ENCODE peak calls at places on chromosome 15, in four cellular contexts. K, H, B and Q are unnamed samples.

GRCh38 chr15:29854413-29854812 is 32.1 kb upstream of the TJP1 start:
- DNase-seq in K (no peak), H (no peak), B (no peak), Q (no peak)

GRCh38 chr15:60407406-60407805 is 9.6 kb upstream of the ANXA2 start:
- DNase-seq in K (no peak), H (no peak), B (no peak), Q (no peak)

GRCh38 chr15:101168463-101168824 is 83.4 kb downstream of the CHSY1 start:
- DNase-seq in K (no peak), H (peak), B (peak), Q (no peak)

GRCh38 chr15:69034352-69034751 is 19.9 kb downstream of the NOX5 start:
- DNase-seq in K (no peak), H (no peak), B (no peak), Q (no peak)

GRCh38 chr15:85616549-85616948 is 178.2 kb downstream of the KLHL25 start:
- DNase-seq in K (no peak), H (no peak), B (no peak), Q (no peak)

GRCh38 chr15:35936284-35936683 is 390.3 kb upstream of the DPH6 start:
- DNase-seq in K (no peak), H (no peak), B (no peak), Q (no peak)

GRCh38 chr15:63755162-63755561 is 78.6 kb downstream of the HERC1 start:
- DNase-seq in K (no peak), H (no peak), B (no peak), Q (no peak)

GRCh38 chr15:60392601-60392985 is 5.2 kb downstream of the ANXA2 start:
- DNase-seq in K (no peak), H (no peak), B (no peak), Q (no peak)

GRCh38 chr15:77855871-77856270 is 221.6 kb downstream of the TBC1D2B start:
- DNase-seq in K (no peak), H (no peak), B (no peak), Q (no peak)

GRCh38 chr15:80958818-80959495 is 30.7 kb downstream of the MESD start:
- DNase-seq in K (peak), H (no peak), B (no peak), Q (no peak)

GRCh38 chr15:89052474-89052873 is 35.8 kb upstream of the ABHD2 start:
- DNase-seq in K (no peak), H (no peak), B (no peak), Q (no peak)

GRCh38 chr15:39594056-39594763 is 13.3 kb downstream of the THBS1 start:
- DNase-seq in K (no peak), H (no peak), B (no peak), Q (no peak)

GRCh38 chr15:58535337-58535736 is 103.5 kb downstream of the LIPC start:
- DNase-seq in K (no peak), H (no peak), B (no peak), Q (no peak)

GRCh38 chr15:31403606-31404005 is 77.0 kb downstream of the KLF13 start:
- DNase-seq in K (no peak), H (no peak), B (no peak), Q (no peak)

GRCh38 chr15:63420333-63420741 is 38.7 kb upstream of the CA12 start:
- DNase-seq in K (no peak), H (no peak), B (no peak), Q (no peak)

GRCh38 chr15:23642413-23643044 is 5.1 kb downstream of the MAGEL2 start:
- DNase-seq in K (no peak), H (peak), B (peak), Q (no peak)

GRCh38 chr15:96878129-96878528 is 547.6 kb downstream of the NR2F2 start:
- DNase-seq in K (no peak), H (no peak), B (no peak), Q (no peak)

GRCh38 chr15:87877114-87877810 is 379.3 kb downstream of the NTRK3 start:
- DNase-seq in K (no peak), H (peak), B (peak), Q (no peak)

GRCh38 chr15:101526442-101526841 is 36.9 kb upstream of the PCSK6 start:
- DNase-seq in K (no peak), H (no peak), B (no peak), Q (no peak)

GRCh38 chr15:69732133-69732532 is 279.5 kb downstream of the RPLP1 start:
- DNase-seq in K (no peak), H (no peak), B (no peak), Q (no peak)

GRCh38 chr15:58465866-58466517 is 34.2 kb downstream of the LIPC start:
- DNase-seq in K (no peak), H (no peak), B (no peak), Q (no peak)

GRCh38 chr15:43104426-43104825 is 1.4 kb downstream of the UBR1 start:
- DNase-seq in K (no peak), H (no peak), B (no peak), Q (no peak)

GRCh38 chr15:79973445-79974180 is 2.6 kb upstream of the BCL2A1 start:
- DNase-seq in K (no peak), H (no peak), B (no peak), Q (no peak)

GRCh38 chr15:38651328-38652038 is 86.9 kb upstream of the RASGRP1 start:
- DNase-seq in K (no peak), H (no peak), B (no peak), Q (no peak)

GRCh38 chr15:35696767-35697231 is 150.8 kb upstream of the DPH6 start:
- DNase-seq in K (no peak), H (no peak), B (no peak), Q (no peak)

GRCh38 chr15:70703483-70703882 is 59.9 kb downstream of the UACA start:
- DNase-seq in K (no peak), H (no peak), B (no peak), Q (no peak)

GRCh38 chr15:83697716-83698115 is 43.8 kb downstream of the ADAMTSL3 start:
- DNase-seq in K (no peak), H (no peak), B (no peak), Q (no peak)

GRCh38 chr15:31226011-31226410 is 100.6 kb upstream of the KLF13 start:
- DNase-seq in K (no peak), H (no peak), B (no peak), Q (no peak)

GRCh38 chr15:58523634-58524033 is 91.8 kb downstream of the LIPC start:
- DNase-seq in K (no peak), H (no peak), B (no peak), Q (no peak)

GRCh38 chr15:80823995-80824394 is 44.8 kb downstream of the CEMIP start:
- DNase-seq in K (no peak), H (no peak), B (no peak), Q (no peak)

GRCh38 chr15:55618396-55618795 is 30.3 kb upstream of the PYGO1 start:
- DNase-seq in K (no peak), H (no peak), B (no peak), Q (no peak)

DNA sequence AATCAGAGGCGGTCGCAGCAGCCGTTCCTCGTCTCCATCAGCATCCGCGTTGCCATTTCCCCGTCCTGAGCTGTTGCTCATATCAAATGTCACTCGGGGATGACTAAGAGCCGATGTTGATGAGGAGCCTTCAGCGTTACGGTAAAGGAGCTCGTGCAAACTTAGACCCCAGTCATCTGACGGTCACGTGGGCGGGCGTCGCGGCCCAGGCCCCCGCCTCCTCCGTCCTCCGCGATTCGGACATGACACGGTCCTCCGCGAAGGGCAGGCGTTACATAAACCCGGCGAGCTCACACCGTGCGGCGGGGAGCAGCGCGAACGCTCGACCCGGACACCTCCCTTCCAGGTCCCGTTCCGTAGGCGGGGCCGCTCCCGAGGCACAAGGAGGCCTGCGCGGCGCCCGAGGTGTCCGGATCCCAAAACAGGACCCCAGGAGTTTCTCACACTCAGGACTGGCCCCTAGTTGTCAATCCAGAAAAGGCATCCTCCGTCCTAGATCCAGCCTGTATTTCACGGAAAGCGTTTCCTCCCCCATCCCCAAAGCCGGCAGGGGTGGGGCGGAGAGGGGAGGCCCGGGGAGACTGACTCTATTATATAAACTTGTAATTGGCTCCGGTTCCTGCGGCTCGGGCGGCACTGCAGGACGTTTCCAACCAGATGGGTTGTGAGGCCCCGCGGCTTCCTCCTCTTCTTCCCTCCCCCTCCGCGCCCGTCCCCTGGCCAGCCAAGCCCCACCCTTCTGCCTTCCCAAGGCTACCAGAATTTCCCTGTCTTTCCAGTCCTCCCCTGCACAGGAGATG is 100.0 kb upstream of the IGF1R start:
- DNase-seq in K (peak), H (peak), B (peak), Q (peak)
- TF ChIP-seq CTCF in K (no peak), H (peak), B (no peak), Q (no peak)

GRCh38 chr15:48646364-48646763 is 855 bp upstream of the FBN1 start:
- DNase-seq in K (no peak), H (no peak), B (no peak), Q (no peak)

GRCh38 chr15:48644827-48645557 is 517 bp downstream of the FBN1 start:
- DNase-seq in K (no peak), H (peak), B (peak), Q (no peak)

GRCh38 chr15:48645558-48646330 is at the start of gene FBN1:
- DNase-seq in K (peak), H (peak), B (peak), Q (no peak)

GRCh38 chr15:48650931-48651330 is 5.4 kb upstream of the FBN1 start:
- DNase-seq in K (no peak), H (no peak), B (no peak), Q (no peak)

DNA sequence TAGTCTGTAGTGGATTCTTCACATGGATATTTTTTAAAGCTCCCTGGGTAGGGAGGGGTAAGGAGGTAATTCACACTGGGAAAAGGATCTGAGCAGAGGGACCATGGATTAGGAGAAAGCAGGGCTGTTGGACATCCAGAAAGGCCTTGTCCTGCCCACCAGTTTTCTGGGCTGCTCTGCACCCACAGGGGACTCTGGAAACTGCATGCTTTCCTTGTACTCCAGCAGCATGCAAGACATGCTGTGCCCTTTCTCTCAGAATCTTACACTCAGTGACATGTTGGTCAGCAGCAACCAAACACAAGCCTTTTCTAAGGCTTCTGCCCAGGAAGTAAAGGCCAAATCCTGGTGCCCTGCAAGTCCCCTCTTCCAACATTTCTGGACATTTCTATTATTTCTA is 2.5 kb upstream of the FBN1 start:
- DNase-seq in K (no peak), H (no peak), B (no peak), Q (no peak)
- TF ChIP-seq CTCF in K (no peak), H (peak), B (no peak), Q (no peak)

GRCh38 chr15:52760562-52760961 is 29.6 kb downstream of the ONECUT1 start:
- DNase-seq in K (no peak), H (no peak), B (no peak), Q (no peak)

GRCh38 chr15:52759969-52760368 is 30.2 kb downstream of the ONECUT1 start:
- DNase-seq in K (no peak), H (no peak), B (no peak), Q (no peak)

GRCh38 chr15:52762621-52763020 is 27.5 kb downstream of the ONECUT1 start:
- DNase-seq in K (no peak), H (no peak), B (no peak), Q (no peak)

GRCh38 chr15:52764731-52765130 is 25.4 kb downstream of the ONECUT1 start:
- DNase-seq in K (no peak), H (no peak), B (no peak), Q (no peak)

DNA sequence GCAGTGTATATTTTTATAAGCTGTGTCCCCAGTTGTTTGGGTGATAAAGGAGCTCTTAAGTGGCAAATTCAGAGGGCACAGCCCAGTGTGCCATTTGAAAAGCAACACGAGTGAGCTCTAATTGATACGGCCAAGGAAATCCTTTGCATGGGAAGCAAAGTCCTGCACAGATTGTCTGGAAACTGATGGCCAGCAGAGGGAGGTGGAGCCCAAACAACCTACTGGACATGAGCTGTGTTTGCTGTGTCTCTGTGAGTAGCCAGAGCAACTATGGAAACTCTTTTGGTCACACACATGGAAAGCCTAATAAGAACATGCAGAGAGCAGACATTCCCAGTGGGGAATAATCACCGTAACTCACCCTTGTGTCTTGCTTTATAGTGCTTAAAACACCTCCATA is 24.4 kb downstream of the ONECUT1 start:
- DNase-seq in K (no peak), H (no peak), B (no peak), Q (no peak)
- TF ChIP-seq CTCF in K (no peak), H (no peak), B (no peak), Q (no peak)

GRCh38 chr15:93001881-93002280 is 87.1 kb downstream of the RGMA start:
- DNase-seq in K (no peak), H (no peak), B (no peak), Q (no peak)
- TF ChIP-seq CTCF in K (no peak), H (peak), B (no peak), Q (no peak)

DNA sequence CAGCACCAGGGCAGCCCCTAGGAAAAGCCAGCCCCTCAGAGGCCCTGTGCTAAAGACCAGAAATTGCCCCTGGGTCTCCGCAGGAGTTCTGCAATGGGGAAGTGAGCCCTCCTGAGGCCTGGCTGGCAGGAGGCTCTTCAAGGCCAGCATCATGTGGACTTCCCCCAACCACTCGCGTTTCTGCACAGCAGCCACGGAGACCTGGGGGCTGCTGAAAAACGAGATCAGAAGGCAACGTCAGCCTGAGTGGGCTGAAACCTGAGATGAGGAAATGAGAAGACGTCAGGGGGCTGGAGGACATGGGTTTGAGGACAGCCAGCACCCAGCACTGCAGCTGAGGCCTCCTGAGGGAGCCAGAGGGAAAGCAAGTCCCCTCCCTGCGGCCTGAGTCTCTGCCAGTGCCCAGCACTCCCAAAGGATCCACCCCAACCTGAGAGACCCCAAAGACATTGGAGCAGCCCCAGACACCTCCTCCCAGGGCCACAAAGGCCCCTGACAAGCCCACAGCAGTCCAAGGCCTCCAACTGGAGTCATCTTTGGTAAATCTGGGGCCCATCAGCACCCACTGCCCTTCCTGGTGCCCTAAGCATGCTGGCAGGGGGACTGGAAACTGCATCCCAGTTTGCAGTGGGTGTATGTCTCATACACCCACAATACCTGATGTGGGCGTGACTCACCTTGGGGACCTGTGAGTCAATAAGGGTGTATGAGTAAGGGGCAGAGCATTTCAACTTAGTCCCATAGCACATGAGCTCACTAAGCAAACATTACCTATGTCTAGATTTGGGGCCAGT is 29.2 kb upstream of the CYP11A1 start:
- DNase-seq in K (no peak), H (no peak), B (no peak), Q (no peak)
- TF ChIP-seq CTCF in K (no peak), H (no peak), B (no peak), Q (no peak)

DNA sequence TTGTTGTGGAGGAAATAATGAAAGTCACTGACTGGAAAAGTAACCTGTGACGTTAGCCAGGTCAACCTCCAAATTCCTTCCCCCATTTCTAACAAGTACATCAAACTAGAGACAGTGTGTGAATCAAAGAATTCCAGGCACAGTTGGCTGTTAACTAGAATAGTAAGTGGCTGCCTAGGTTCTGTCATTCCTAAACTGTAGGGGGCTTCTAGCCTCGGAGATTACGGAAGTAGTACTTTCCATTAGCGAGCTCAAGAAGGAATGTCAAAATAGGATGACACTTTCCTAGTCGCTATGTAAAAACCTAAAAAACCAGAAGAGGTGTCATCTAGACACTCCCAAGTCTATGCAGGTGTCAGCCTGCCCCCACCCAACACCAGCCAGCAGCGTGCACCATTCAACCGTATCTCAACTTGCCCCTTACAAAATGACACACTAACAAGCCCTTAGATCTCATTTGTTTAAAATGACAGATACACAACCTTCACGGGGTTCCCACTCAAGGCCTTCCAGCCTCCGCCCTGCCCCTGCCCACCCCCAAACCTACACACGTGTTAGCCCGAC is 910 bp downstream of the INO80 start:
- DNase-seq in K (no peak), H (no peak), B (no peak), Q (no peak)
- TF ChIP-seq CTCF in K (no peak), H (no peak), B (no peak), Q (no peak)

GRCh38 chr15:93205413-93205812 is 116.4 kb upstream of the RGMA start:
- DNase-seq in K (no peak), H (no peak), B (no peak), Q (no peak)
- TF ChIP-seq CTCF in K (no peak), H (no peak), B (no peak), Q (no peak)

DNA sequence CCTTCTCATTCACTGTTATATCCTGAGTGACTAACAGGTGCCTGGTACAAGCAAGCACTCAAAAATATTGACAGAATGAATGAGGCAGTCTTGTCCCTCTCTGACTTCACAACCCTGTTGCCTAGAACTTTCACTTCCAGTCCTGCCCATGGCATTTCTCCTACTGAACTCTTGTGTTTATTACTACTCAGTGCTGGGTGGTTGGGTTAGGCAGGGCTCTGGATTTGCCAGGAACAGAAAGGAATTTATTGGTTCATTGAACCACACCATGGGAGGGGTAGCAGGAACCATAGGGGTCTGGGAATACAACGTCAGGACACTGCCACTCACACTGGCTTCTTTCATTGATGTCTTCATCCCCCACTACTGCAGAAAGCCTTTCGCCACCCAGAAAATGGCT is 41.9 kb upstream of the SEMA4B start:
- DNase-seq in K (no peak), H (no peak), B (no peak), Q (no peak)
- TF ChIP-seq CTCF in K (no peak), H (no peak), B (no peak), Q (no peak)